ENCODE peak calls at places on chromosomes 3 and 15, in five cellular contexts. E is left cardiac atrium; X is HEK293T; V is CD4-positive, CD25-positive, alpha-beta regulatory T cell; H is psoas muscle. Z is an unnamed sample.

GRCh38 chr15:90530250-90531051 is 728 bp downstream of the CRTC3 start:
- DNase-seq in H (peak; percentile 74), V (peak; percentile 62), E (peak; percentile 56), X (peak; percentile 59), Z (no peak)

GRCh38 chr3:171982829-171983228 is 56.5 kb upstream of the FNDC3B start:
- DNase-seq in V (no peak), E (no peak), H (no peak), X (no peak), Z (no peak)

GRCh38 chr15:70094690-70095311 is 2.9 kb downstream of the TLE3 start:
- DNase-seq in H (no peak), E (no peak), X (no peak), V (peak; percentile 12), Z (no peak)

GRCh38 chr3:121730940-121731687 is 18.4 kb downstream of the GOLGB1 start:
- DNase-seq in H (no peak), E (no peak), X (no peak), V (no peak), Z (no peak)

GRCh38 chr3:182129745-182130144 is 418.0 kb downstream of the SOX2 start:
- DNase-seq in E (no peak), V (no peak), X (no peak), H (no peak), Z (no peak)

GRCh38 chr3:187951452-187952190 is 202.3 kb upstream of the LPP start:
- DNase-seq in E (no peak), V (no peak), H (no peak), X (no peak), Z (peak; percentile 83)

GRCh38 chr3:141370065-141370533 is 1.8 kb downstream of the ZBTB38 start:
- DNase-seq in X (peak; percentile 84), E (no peak), H (no peak), V (peak; percentile 85), Z (peak; percentile 84)

GRCh38 chr3:27869152-27869551 is 147.0 kb upstream of the EOMES start:
- DNase-seq in E (no peak), X (no peak), V (no peak), H (no peak), Z (no peak)

GRCh38 chr3:89625945-89626344 is 518.5 kb downstream of the EPHA3 start:
- DNase-seq in X (no peak), V (no peak), H (no peak), E (no peak), Z (no peak)

GRCh38 chr3:18771931-18772330 is 346.8 kb upstream of the SATB1 start:
- DNase-seq in H (no peak), E (no peak), X (no peak), V (no peak), Z (no peak)

GRCh38 chr15:44275431-44275830 is 13.1 kb upstream of the GOLM2 start:
- DNase-seq in V (no peak), X (no peak), H (no peak), E (no peak), Z (no peak)

GRCh38 chr3:64220161-64220560 is 5.1 kb downstream of the PRICKLE2 start:
- DNase-seq in E (no peak), V (no peak), X (no peak), H (no peak), Z (no peak)

GRCh38 chr3:27630892-27631291 is 91.2 kb downstream of the EOMES start:
- DNase-seq in V (no peak), H (no peak), X (no peak), E (no peak), Z (no peak)

GRCh38 chr15:84840741-84841429 is 23.7 kb downstream of the ALPK3 start:
- DNase-seq in V (no peak), X (no peak), H (peak; percentile 93), E (peak; percentile 76), Z (peak; percentile 54)

GRCh38 chr15:97567411-97567810 is 393.1 kb upstream of the ARRDC4 start:
- DNase-seq in V (no peak), X (no peak), H (no peak), E (no peak), Z (no peak)

GRCh38 chr3:178137206-178137605 is 399.0 kb upstream of the KCNMB2 start:
- DNase-seq in V (no peak), E (no peak), H (no peak), X (no peak), Z (no peak)

GRCh38 chr3:137024348-137024747 is 66.6 kb downstream of the IL20RB start:
- DNase-seq in E (no peak), X (no peak), V (no peak), H (no peak), Z (peak; percentile 58)

GRCh38 chr3:1477669-1478068 is 384.8 kb downstream of the CNTN6 start:
- DNase-seq in V (no peak), X (no peak), H (no peak), E (no peak), Z (no peak)

GRCh38 chr15:28919679-28920655 is 34.2 kb downstream of the APBA2 start:
- DNase-seq in E (no peak), V (no peak), X (no peak), H (no peak), Z (no peak)

GRCh38 chr15:60134609-60135008 is 130.5 kb downstream of the FOXB1 start:
- DNase-seq in E (no peak), X (no peak), V (no peak), H (no peak), Z (no peak)

GRCh38 chr3:114445233-114445632 is 151.4 kb downstream of the TIGIT start:
- DNase-seq in V (no peak), H (no peak), E (no peak), X (no peak), Z (no peak)

GRCh38 chr15:76321171-76321570 is 9.9 kb upstream of the ETFA start:
- DNase-seq in V (no peak), E (no peak), X (no peak), H (no peak), Z (no peak)

GRCh38 chr3:60703956-60704736 is 547.1 kb downstream of the FHIT start:
- DNase-seq in E (no peak), X (no peak), V (no peak), H (no peak), Z (no peak)

GRCh38 chr3:126313580-126314304 is 43.5 kb downstream of the KLF15 start:
- DNase-seq in X (no peak), V (no peak), H (no peak), E (no peak), Z (no peak)

GRCh38 chr3:111667621-111668239 is 72.6 kb upstream of the ZBED2 start:
- DNase-seq in X (no peak), V (peak; percentile 87), H (no peak), E (peak; percentile 39), Z (peak; percentile 99)

GRCh38 chr3:47824541-47825473 is 21.9 kb downstream of the DHX30 start:
- DNase-seq in E (peak; percentile 84), H (peak; percentile 89), X (peak; percentile 95), V (peak; percentile 79), Z (peak; percentile 74)